ENCODE peak calls at places on chromosomes 6 and 20, in five cellular contexts. N, Q, D, H and J are unnamed samples.
A peak's percentile ranks its signal among the peaks of the same experiment; 100 is the strongest.

GRCh38 chr6:7640607-7641577 is 50.9 kb downstream of the SNRNP48 start:
- DNase-seq in N (peak; percentile 96), Q (no peak), D (no peak), H (peak; percentile 65), J (no peak)

GRCh38 chr6:163986313-163986712 is 571.8 kb downstream of the QKI start:
- DNase-seq in N (no peak), Q (no peak), D (no peak), H (no peak), J (no peak)

GRCh38 chr20:63033635-63034510 is 27.1 kb upstream of the BHLHE23 start:
- DNase-seq in N (no peak), Q (no peak), D (no peak), H (no peak), J (no peak)

GRCh38 chr6:36649086-36649485 is 29.4 kb upstream of the CDKN1A start:
- DNase-seq in N (no peak), Q (no peak), D (no peak), H (no peak), J (no peak)

GRCh38 chr20:1388253-1388652 is 4.6 kb downstream of the FKBP1A start:
- DNase-seq in N (no peak), Q (no peak), D (no peak), H (no peak), J (no peak)

GRCh38 chr20:24502184-24502583 is 32.8 kb downstream of the SYNDIG1 start:
- DNase-seq in N (peak; percentile 25), Q (no peak), D (no peak), H (peak; percentile 76), J (no peak)

GRCh38 chr6:7901780-7902179 is 8.8 kb downstream of the TXNDC5 start:
- DNase-seq in N (no peak), Q (no peak), D (no peak), H (no peak), J (no peak)

GRCh38 chr20:48405909-48406308 is 421.9 kb downstream of the PREX1 start:
- DNase-seq in N (no peak), Q (no peak), D (no peak), H (no peak), J (no peak)

GRCh38 chr6:39086294-39086693 is 28.7 kb downstream of the SAYSD1 start:
- DNase-seq in N (no peak), Q (no peak), D (peak; percentile 65), H (no peak), J (no peak)

GRCh38 chr6:1952726-1953360 is 292.6 kb downstream of the GMDS start:
- DNase-seq in N (peak; percentile 99), Q (no peak), D (no peak), H (no peak), J (no peak)

GRCh38 chr6:53302678-53303360 is 45.9 kb downstream of the ELOVL5 start:
- DNase-seq in N (peak; percentile 97), Q (no peak), D (no peak), H (no peak), J (no peak)

GRCh38 chr6:37182736-37183590 is 13.0 kb downstream of the PIM1 start:
- DNase-seq in N (no peak), Q (peak; percentile 49), D (peak; percentile 99), H (no peak), J (no peak)

GRCh38 chr6:39892490-39893129 is 41.7 kb downstream of the MOCS1 start:
- DNase-seq in N (peak; percentile 40), Q (peak; percentile 67), D (peak; percentile 49), H (peak; percentile 81), J (no peak)

GRCh38 chr6:129502261-129502660 is 207.7 kb downstream of the ARHGAP18 start:
- DNase-seq in N (peak; percentile 54), Q (no peak), D (no peak), H (no peak), J (no peak)

GRCh38 chr6:43575772-43576551 is at the start of the genes POLH and XPO5:
- DNase-seq in N (peak; percentile 85), Q (peak; percentile 90), D (peak; percentile 96), H (peak; percentile 97), J (peak; percentile 72)

DNA sequence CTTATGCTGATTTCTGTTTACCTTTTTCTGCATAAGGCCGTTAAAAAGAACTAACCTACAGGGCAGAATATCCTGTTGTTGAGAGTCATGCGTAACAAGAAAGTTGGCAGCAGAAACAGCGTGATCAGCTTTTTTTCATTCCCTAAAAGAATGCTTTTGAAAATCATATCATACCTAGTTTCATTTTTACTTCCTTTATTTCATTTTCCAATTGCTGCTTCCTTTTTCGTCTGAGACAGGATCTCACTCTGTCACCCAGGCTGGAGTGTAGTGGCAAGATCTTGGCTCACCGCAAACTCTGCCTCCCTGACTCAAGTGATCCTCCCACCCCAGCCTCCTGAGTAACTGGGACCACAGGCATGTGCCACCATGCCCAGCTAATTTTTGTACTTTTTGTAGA is 4.1 kb downstream of the CALHM6 start:
- DNase-seq in N (peak; percentile 12), Q (no peak), D (peak; percentile 69), H (no peak), J (no peak)
- H3K4me3 ChIP-seq in N (no peak overlapping the region), Q (no peak overlapping the region), D (peak overlapping the region; percentile 19), H (no peak overlapping the region), J (no peak overlapping the region)

GRCh38 chr6:156942266-156942665 is 165.1 kb downstream of the ARID1B start:
- DNase-seq in N (no peak), Q (no peak), D (peak; percentile 29), H (no peak), J (no peak)
- TF ChIP-seq CTCF in N (no peak), Q (no peak), D (no peak), H (no peak), J (no peak)

DNA sequence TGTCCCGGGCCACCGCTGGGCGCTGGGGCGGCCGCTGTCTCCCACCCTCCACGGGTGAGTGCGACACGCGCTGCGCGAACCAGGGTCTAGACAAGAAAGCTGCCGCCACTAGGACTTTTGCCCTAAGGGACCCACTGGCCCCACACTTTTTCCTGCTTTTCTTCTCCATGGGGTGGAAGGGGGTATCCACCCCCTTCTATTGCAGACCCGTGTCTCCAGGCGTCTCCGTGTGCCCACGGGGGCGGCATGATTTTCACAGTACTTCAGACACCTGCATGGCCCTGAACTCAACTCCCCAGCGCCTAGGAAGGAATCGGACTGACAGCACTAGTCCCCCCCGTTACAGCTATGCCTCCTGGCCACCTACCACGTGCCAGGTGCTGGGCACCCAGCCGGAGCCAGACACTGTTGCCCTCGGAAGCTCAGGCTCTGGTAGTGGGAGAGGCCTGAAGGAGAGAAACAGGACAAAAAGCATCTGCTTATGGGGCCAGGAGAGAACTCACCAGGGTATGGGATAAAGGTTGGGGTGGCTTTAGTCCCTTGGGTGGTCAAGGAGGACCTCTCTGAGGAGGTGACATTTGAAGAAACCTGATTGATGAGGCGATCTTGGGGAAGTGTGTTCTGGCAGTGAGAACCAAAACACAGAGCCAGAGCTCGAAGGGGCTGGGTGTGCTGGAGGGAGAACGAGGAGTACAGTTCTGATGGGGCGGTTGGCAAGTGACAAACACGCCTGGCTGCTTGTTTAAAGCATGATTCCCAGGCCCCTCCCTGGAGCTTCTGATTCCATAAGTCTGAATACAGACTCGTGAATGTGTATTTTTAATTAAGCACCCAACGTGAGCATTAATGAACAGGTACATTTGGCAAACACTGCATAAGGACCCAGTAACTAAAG is 622 bp upstream of the NFATC2 start:
- DNase-seq in N (no peak), Q (no peak), D (peak; percentile 16), H (no peak), J (no peak)
- H3K4me3 ChIP-seq in N (no peak overlapping the region), Q (no peak overlapping the region), D (peak overlapping the region; percentile 52), H (no peak overlapping the region), J (peak overlapping the region; percentile 29)

DNA sequence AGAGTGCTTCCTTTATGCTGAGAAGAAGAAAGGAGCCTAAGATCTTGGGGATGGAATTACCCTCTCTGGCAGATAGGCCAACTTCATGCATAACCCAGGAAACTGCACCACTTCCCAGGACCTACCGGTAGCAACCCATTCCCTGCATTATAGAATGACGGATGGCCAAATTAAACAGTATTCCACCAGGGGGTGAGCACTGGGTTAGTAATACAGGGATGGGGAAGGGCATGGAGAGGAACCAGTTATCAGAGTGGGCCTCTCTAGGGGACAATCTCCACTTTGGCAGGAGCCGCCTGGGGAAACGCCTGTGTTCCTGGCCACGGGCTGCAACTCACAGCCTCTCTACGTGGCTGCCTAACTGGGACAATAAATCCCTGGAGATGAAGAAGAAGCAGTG is 49.8 kb upstream of the TNFAIP3 start:
- DNase-seq in N (no peak), Q (no peak), D (no peak), H (no peak), J (no peak)
- TF ChIP-seq CTCF in N (no peak), Q (no peak), D (no peak), H (no peak), J (no peak)

GRCh38 chr20:19885576-19885956 is 127.5 kb downstream of the RIN2 start:
- DNase-seq in N (peak; percentile 47), Q (no peak), D (no peak), H (no peak), J (no peak)
- H3K4me3 ChIP-seq in N (peak overlapping the region; percentile 16), Q (no peak overlapping the region), D (no peak overlapping the region), H (no peak overlapping the region), J (no peak overlapping the region)

GRCh38 chr20:46212252-46212651 is 94.1 kb downstream of the CD40 start:
- DNase-seq in N (no peak), Q (no peak), D (no peak), H (no peak), J (no peak)

GRCh38 chr20:46209930-46210671 is 92.0 kb downstream of the CD40 start:
- DNase-seq in N (no peak), Q (no peak), D (no peak), H (no peak), J (no peak)

GRCh38 chr20:46212876-46213275 is 94.8 kb downstream of the CD40 start:
- DNase-seq in N (no peak), Q (no peak), D (no peak), H (no peak), J (no peak)

GRCh38 chr20:46211331-46211722 is 93.2 kb downstream of the CD40 start:
- DNase-seq in N (no peak), Q (no peak), D (no peak), H (no peak), J (no peak)

DNA sequence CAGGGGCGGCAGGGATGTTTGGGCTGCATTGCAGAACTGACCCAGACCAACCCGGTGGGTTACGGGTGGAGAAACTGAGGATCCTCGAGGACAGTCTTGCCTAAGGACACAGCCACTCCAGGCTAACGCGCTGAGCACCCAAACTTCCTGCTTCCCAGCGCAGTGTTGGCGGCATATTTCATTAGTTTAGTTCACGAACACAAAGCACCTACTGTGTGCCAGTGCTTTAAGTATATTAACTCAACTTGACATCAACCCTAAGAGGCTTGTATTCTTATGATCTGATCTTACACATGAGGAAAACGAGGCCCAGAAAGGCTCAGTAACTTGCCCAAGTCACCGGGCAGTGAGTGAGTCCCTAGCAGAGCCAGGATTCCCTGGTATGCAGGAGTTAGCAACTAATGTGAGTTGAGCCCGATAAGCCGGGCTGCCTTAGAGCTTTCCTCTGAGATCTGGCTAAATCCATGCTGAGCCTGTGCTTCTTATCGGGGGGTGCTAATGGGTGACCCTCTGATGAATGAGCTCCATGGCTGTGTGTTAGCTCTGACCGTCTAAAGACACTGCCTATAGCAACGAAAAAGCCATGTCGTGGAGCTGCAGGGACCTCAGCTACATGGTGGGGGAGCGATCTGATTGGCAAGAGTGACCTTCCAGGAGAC is 92.7 kb downstream of the CD40 start:
- DNase-seq in N (no peak), Q (no peak), D (no peak), H (no peak), J (no peak)
- TF ChIP-seq CTCF in N (no peak), Q (no peak), D (no peak), H (no peak), J (no peak)